ENCODE peak calls at places on chromosomes 4 and X, in four cellular contexts. Z is ACHN, U is globus pallidus, V is fibroblast of pulmonary artery. D is an unnamed sample.

GRCh38 chr4:147596377-147596776 is 20.8 kb upstream of the TMEM184C start:
- DNase-seq in V (no peak), Z (peak; percentile 16), U (no peak), D (peak; percentile 24)

GRCh38 chr4:76790377-76790776 is 107.6 kb downstream of the SOWAHB start:
- DNase-seq in V (no peak), Z (no peak), U (no peak), D (no peak)

GRCh38 chrX:103453655-103454054 is 65.6 kb downstream of the RAB40A start:
- DNase-seq in U (no peak), Z (no peak), V (peak; percentile 96), D (peak; percentile 92)

GRCh38 chrX:78357342-78358055 is 30.1 kb upstream of the CYSLTR1 start:
- DNase-seq in V (no peak), Z (no peak), U (no peak), D (peak; percentile 84)

GRCh38 chr4:82555279-82555678 is 6.5 kb downstream of the TMEM150C start:
- DNase-seq in U (peak; percentile 34), Z (no peak), V (peak; percentile 5), D (no peak)

GRCh38 chr4:183945741-183946140 is 40.6 kb downstream of the STOX2 start:
- DNase-seq in U (no peak), Z (no peak), V (no peak), D (no peak)

GRCh38 chr4:151166662-151167061 is 67.2 kb downstream of the RPS3A start:
- DNase-seq in V (no peak), U (no peak), Z (no peak), D (peak; percentile 14)

GRCh38 chr4:7757501-7758443 is 181.9 kb downstream of the AFAP1 start:
- DNase-seq in Z (no peak), U (no peak), V (no peak), D (no peak)

GRCh38 chr4:32031026-32031425 is 1310.9 kb downstream of the PCDH7 start:
- DNase-seq in V (no peak), Z (no peak), U (no peak), D (peak; percentile 22)

D was measured in PC-3.